ENCODE peak calls at places on chromosomes 16 and 17, in six cellular contexts. E, W, I, C, Z and Y are unnamed samples.
A peak's percentile ranks its signal among the peaks of the same experiment; 100 is the strongest.

GRCh38 chr17:29565643-29566472 is 979 bp downstream of the ABHD15 start:
- DNase-seq in E (peak; percentile 46), I (no peak), C (no peak), W (peak; percentile 65), Z (no peak), Y (no peak)

GRCh38 chr17:37512442-37513070 is 22.9 kb downstream of the DUSP14 start:
- DNase-seq in Z (no peak), C (no peak), W (no peak), I (no peak), E (no peak), Y (no peak)

GRCh38 chr17:700504-701094 is 14.0 kb downstream of the VPS53 start:
- DNase-seq in Z (no peak), C (no peak), I (peak; percentile 27), E (peak; percentile 43), W (no peak), Y (no peak)

GRCh38 chr17:47288531-47289116 is 35.0 kb downstream of the ITGB3 start:
- DNase-seq in I (no peak), Z (no peak), C (no peak), E (no peak), W (no peak), Y (no peak)

GRCh38 chr17:9557356-9557755 is 18.3 kb downstream of the STX8 start:
- DNase-seq in Z (no peak), W (no peak), I (no peak), E (no peak), C (no peak), Y (no peak)

GRCh38 chr16:68378436-68379415 is 67.9 kb downstream of the PRMT7 start:
- DNase-seq in C (no peak), Z (no peak), W (no peak), I (no peak), E (no peak), Y (no peak)

GRCh38 chr17:15334266-15334665 is 7.1 kb downstream of the TEKT3 start:
- DNase-seq in E (no peak), I (no peak), Z (no peak), W (no peak), C (no peak), Y (no peak)

GRCh38 chr17:81065500-81065899 is 30.5 kb downstream of the BAIAP2 start:
- DNase-seq in C (no peak), Z (no peak), E (no peak), W (no peak), I (no peak), Y (no peak)

GRCh38 chr17:77450742-77451270 is 310.0 kb downstream of the SEC14L1 start:
- DNase-seq in W (no peak), I (no peak), E (no peak), Z (no peak), C (no peak), Y (no peak)

GRCh38 chr17:31696184-31696602 is 162.9 kb downstream of the COPRS start:
- DNase-seq in W (peak; percentile 67), E (no peak), Z (peak; percentile 60), C (peak; percentile 97), I (no peak), Y (no peak)

GRCh38 chr17:77736721-77737120 is 221.8 kb upstream of the TNRC6C start:
- DNase-seq in Z (no peak), E (no peak), C (no peak), I (no peak), W (no peak), Y (no peak)

GRCh38 chr17:1000597-1001490 is 3.9 kb downstream of the TIMM22 start:
- DNase-seq in C (no peak), E (no peak), Z (no peak), I (no peak), W (peak; percentile 47), Y (no peak)

GRCh38 chr17:76102944-76103273 is 678 bp downstream of the EXOC7 start:
- DNase-seq in I (no peak), C (peak; percentile 3), E (no peak), W (no peak), Z (no peak), Y (no peak)

GRCh38 chr16:88732961-88733294 is 26.6 kb downstream of the CTU2 start:
- DNase-seq in I (no peak), W (no peak), C (no peak), E (no peak), Z (no peak), Y (no peak)

GRCh38 chr16:85612191-85612800 is 826 bp upstream of the GSE1 start:
- DNase-seq in W (peak; percentile 91), I (no peak), C (peak; percentile 74), E (no peak), Z (peak; percentile 42), Y (no peak)

GRCh38 chr16:49855822-49856740 is at the start of gene ZNF423:
- DNase-seq in I (no peak), Z (peak; percentile 6), E (no peak), C (no peak), W (peak; percentile 39), Y (no peak)

GRCh38 chr17:19409509-19409908 is 1.5 kb upstream of the RNF112 start:
- DNase-seq in Z (no peak), C (peak; percentile 33), W (no peak), E (no peak), I (no peak), Y (peak; percentile 59)

GRCh38 chr16:24992696-24993095 is 22.5 kb downstream of the ARHGAP17 start:
- DNase-seq in C (no peak), E (no peak), Z (no peak), W (no peak), I (no peak), Y (no peak)

GRCh38 chr17:43900858-43901754 is 6.2 kb downstream of the MPP2 start:
- DNase-seq in Z (no peak), C (no peak), I (no peak), E (no peak), W (no peak), Y (no peak)

GRCh38 chr17:27480699-27481098 is 24.5 kb downstream of the KSR1 start:
- DNase-seq in I (no peak), E (no peak), W (no peak), Z (no peak), C (no peak), Y (no peak)

GRCh38 chr16:13510425-13511151 is 409.4 kb upstream of the ERCC4 start:
- DNase-seq in I (no peak), E (no peak), C (no peak), Z (no peak), W (no peak), Y (no peak)

GRCh38 chr17:67208232-67208631 is 36.8 kb downstream of the HELZ start:
- DNase-seq in I (no peak), E (peak; percentile 8), W (no peak), Z (no peak), C (no peak), Y (no peak)

GRCh38 chr17:37694734-37695133 is 50.1 kb downstream of the HNF1B start:
- DNase-seq in Z (no peak), E (no peak), W (no peak), C (no peak), I (no peak), Y (no peak)

GRCh38 chr17:73867056-73867455 is 222.8 kb upstream of the SDK2 start:
- DNase-seq in Z (no peak), I (no peak), C (no peak), E (no peak), W (no peak), Y (no peak)

GRCh38 chr16:768428-768827 is 7.9 kb downstream of the MSLN start:
- DNase-seq in E (no peak), W (no peak), C (no peak), Z (no peak), I (no peak), Y (no peak)

GRCh38 chr17:13024033-13024432 is 6.2 kb upstream of the ELAC2 start:
- DNase-seq in E (no peak), W (peak; percentile 36), I (no peak), C (no peak), Z (no peak), Y (no peak)

GRCh38 chr17:75380315-75380714 is 25.2 kb downstream of the GRB2 start:
- DNase-seq in C (no peak), I (no peak), E (no peak), W (no peak), Z (no peak), Y (no peak)

GRCh38 chr17:48093341-48094045 is 7.8 kb downstream of the CBX1 start:
- DNase-seq in C (no peak), W (no peak), Z (no peak), I (no peak), E (no peak), Y (no peak)

GRCh38 chr17:19978206-19978802 is 676 bp upstream of the AKAP10 start:
- DNase-seq in I (peak; percentile 46), W (no peak), Z (peak; percentile 68), E (no peak), C (no peak), Y (no peak)

GRCh38 chr17:7224661-7225111 is 4.9 kb downstream of the ACADVL start:
- DNase-seq in C (no peak), Z (no peak), I (no peak), W (peak; percentile 26), E (no peak), Y (no peak)

GRCh38 chr17:50101346-50102163 is 6.4 kb downstream of the PDK2 start:
- DNase-seq in I (no peak), E (no peak), W (peak; percentile 69), C (no peak), Z (no peak), Y (no peak)